ENCODE peak calls at places on chromosomes 1 and 21, in four cellular contexts. H is fibroblast of lung, P is H1, A is endodermal cell. E is an unnamed sample.

GRCh38 chr1:7379445-7379971 is 391.6 kb upstream of the VAMP3 start:
- DNase-seq in A (peak), H (peak), P (no peak), E (peak)

GRCh38 chr1:204343247-204343646 is 16.5 kb downstream of the PLEKHA6 start:
- DNase-seq in P (no peak), A (no peak), H (no peak), E (no peak)

GRCh38 chr1:78833491-78833890 is 173.0 kb downstream of the ADGRL4 start:
- DNase-seq in A (no peak), H (peak), P (no peak), E (no peak)

GRCh38 chr1:7223334-7224080 is 438.3 kb downstream of the CAMTA1 start:
- DNase-seq in H (peak), A (no peak), P (no peak), E (no peak)

GRCh38 chr1:67850151-67850551 is 16.9 kb upstream of the GNG12 start:
- DNase-seq in P (no peak), H (peak), A (peak), E (no peak)

GRCh38 chr21:32483293-32483595 is 70.7 kb downstream of the EVA1C start:
- DNase-seq in H (no peak), P (no peak), A (no peak), E (no peak)

GRCh38 chr1:180230416-180230790 is 339 bp downstream of the LHX4 start:
- DNase-seq in P (no peak), H (no peak), A (peak), E (no peak)

GRCh38 chr1:226624526-226624925 is 76.0 kb downstream of the STUM start:
- DNase-seq in A (peak), H (peak), P (no peak), E (no peak)

GRCh38 chr1:41975121-41975520 is 56.4 kb upstream of the HIVEP3 start:
- DNase-seq in P (no peak), H (no peak), A (no peak), E (no peak)

GRCh38 chr1:183808296-183809027 is 3.5 kb downstream of the RGL1 start:
- DNase-seq in H (no peak), P (no peak), A (no peak), E (no peak)

GRCh38 chr1:40276122-40276521 is 18.1 kb downstream of the ZMPSTE24 start:
- DNase-seq in P (no peak), H (no peak), A (no peak), E (no peak)

DNA sequence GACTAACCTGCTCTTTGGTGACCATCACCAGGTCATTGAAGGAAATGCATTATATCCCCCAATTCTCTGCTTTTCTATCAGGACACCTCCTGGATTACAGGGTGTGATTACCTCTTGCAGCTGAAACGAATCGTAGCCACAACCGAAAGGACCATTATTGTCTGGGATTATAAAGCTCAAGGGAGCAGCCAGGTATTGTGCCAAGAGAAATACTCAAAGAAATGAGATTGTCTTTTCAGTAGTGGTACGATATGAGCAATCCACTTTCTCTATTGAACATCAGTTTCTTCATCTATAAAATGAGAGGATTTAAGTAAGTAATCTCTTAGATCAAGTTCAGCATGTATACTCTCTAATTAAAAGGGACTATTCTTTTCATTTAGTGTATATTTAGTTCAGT is 27.3 kb downstream of the WDR64 start:
- DNase-seq in H (no peak), A (no peak), P (no peak), E (no peak)
- H3K4me3 ChIP-seq in H (no peak), A (no peak), P (no peak), E (no peak)

GRCh38 chr1:213983589-213984386 is 4.0 kb upstream of the PROX1 start:
- DNase-seq in A (peak), P (no peak), H (no peak), E (no peak)
- H3K27ac ChIP-seq in A (no peak), P (no peak), H (no peak), E (no peak)

DNA sequence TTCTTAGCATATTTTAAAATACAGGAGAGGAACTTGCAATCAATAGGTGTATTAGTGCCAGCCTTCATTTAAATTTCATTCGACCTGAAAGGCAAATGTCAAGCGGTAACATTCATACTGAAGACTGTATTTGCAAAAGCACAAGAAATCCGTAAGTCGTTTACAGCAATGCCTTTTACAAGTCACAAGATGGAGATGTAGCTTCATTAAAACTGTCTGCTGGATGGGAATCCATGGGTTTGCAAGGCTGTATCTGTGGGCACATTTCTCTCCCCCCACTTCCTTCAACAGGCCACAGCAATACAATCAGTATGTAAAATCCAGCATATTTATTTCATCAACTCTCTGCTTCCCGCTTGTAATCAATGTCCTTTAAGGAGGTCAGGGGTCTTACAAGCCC is 147.1 kb downstream of the SLC45A1 start:
- DNase-seq in P (no peak), A (no peak), H (no peak), E (no peak)
- TF ChIP-seq CTCF in P (peak), A (no peak), H (peak), E (no peak)

GRCh38 chr1:160625725-160626498 is 20.9 kb downstream of the SLAMF1 start:
- DNase-seq in P (no peak), H (no peak), A (no peak), E (no peak)
- H3K4me3 ChIP-seq in P (no peak), H (no peak), A (no peak), E (no peak)

DNA sequence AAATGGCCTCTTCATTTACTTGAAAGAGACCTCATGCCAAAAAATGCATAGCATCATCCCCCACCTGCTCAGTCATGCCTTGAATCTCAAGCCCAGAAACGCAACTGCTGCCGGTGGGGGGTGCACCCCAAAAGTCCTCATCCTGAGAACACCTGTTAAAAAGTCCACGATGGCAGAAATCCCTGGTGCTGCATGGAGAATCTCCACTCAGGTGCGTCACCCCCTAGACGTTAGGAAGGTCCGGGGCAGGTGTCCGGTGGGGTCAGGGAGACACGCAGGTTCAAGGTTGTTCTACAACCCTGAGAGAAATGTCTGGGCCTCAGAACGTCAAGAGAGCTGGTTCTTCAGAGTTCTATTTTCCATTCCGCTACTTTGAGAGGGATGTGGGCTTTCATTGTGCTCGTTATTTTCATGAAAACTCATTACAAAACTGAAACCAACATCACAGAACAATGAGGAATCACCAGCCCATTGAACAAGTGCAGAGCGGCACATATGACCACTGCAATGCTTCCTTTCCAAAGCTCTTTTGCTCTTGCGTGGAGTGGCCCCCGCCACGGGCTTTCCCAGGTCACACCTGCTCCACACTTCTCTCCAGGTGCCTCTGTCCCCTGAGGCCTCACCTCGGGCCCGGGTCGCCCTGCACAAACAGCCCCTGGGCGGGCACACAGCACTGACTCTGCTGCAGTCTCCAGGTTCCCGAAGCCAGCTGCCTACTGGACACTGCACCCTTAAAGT is 201.9 kb downstream of the TOMM20 start:
- DNase-seq in H (no peak), P (no peak), A (no peak), E (peak)
- H3K27ac ChIP-seq in H (no peak), P (no peak), A (peak), E (peak)